ENCODE peak calls at places on chromosome 18, in nine cellular contexts. D is K562, G is H1, E is transverse colon, Y is spleen, T is endothelial cell of umbilical vein, M is sigmoid colon, Z is GM12878, J is upper lobe of left lung. B is an unnamed sample.

GRCh38 chr18:48543228-48543627 is 4.4 kb downstream of the CTIF start:
- DNase-seq in D (peak), G (peak), E (no peak), Y (no peak), T (no peak), M (no peak), Z (no peak), J (no peak), B (no peak)

GRCh38 chr18:7946724-7947377 is 379.7 kb downstream of the PTPRM start:
- DNase-seq in D (no peak), G (no peak), E (peak), Y (no peak), T (peak), M (no peak), Z (no peak), J (no peak), B (peak)

GRCh38 chr18:8252371-8252770 is 356.9 kb upstream of the RAB12 start:
- DNase-seq in D (no peak), G (no peak), E (no peak), Y (no peak), T (no peak), M (no peak), Z (no peak), J (no peak), B (no peak)

GRCh38 chr18:25786778-25787177 is 303.6 kb downstream of the SS18 start:
- DNase-seq in D (no peak), G (no peak), E (no peak), Y (no peak), T (no peak), M (no peak), Z (no peak), J (no peak), B (no peak)

GRCh38 chr18:50056185-50056584 is 138.8 kb downstream of the MYO5B start:
- DNase-seq in D (no peak), G (no peak), E (no peak), Y (no peak), T (no peak), M (no peak), Z (no peak), J (no peak), B (no peak)

GRCh38 chr18:49025767-49026500 is 75.2 kb upstream of the SMAD7 start:
- DNase-seq in D (no peak), G (peak), E (no peak), Y (peak), T (no peak), M (no peak), Z (no peak), J (no peak), B (peak)

GRCh38 chr18:79496978-79497637 is 101.4 kb downstream of the NFATC1 start:
- DNase-seq in D (no peak), G (no peak), E (peak), Y (peak), T (no peak), M (peak), Z (no peak), J (peak), B (no peak)

GRCh38 chr18:49340446-49340845 is 120.0 kb downstream of the DYM start:
- DNase-seq in D (no peak), G (no peak), E (no peak), Y (no peak), T (no peak), M (no peak), Z (no peak), J (no peak), B (no peak)

GRCh38 chr18:2050016-2050415 is 521.3 kb downstream of the METTL4 start:
- DNase-seq in D (no peak), G (no peak), E (no peak), Y (no peak), T (no peak), M (no peak), Z (no peak), J (no peak), B (no peak)

GRCh38 chr18:25875574-25875973 is 214.8 kb downstream of the SS18 start:
- DNase-seq in D (no peak), G (no peak), E (no peak), Y (no peak), T (no peak), M (no peak), Z (no peak), J (no peak), B (no peak)

GRCh38 chr18:76503595-76503994 is 8.6 kb upstream of the ZNF516 start:
- DNase-seq in D (no peak), G (no peak), E (no peak), Y (peak), T (no peak), M (no peak), Z (no peak), J (no peak), B (no peak)

GRCh38 chr18:24846133-24846532 is 385.7 kb downstream of the HRH4 start:
- DNase-seq in D (no peak), G (no peak), E (no peak), Y (no peak), T (no peak), M (no peak), Z (no peak), J (no peak), B (no peak)

GRCh38 chr18:35747894-35748472 is 166.4 kb downstream of the GALNT1 start:
- DNase-seq in D (no peak), G (no peak), E (no peak), Y (no peak), T (no peak), M (no peak), Z (no peak), J (peak), B (no peak)

GRCh38 chr18:37309059-37309458 is 256.5 kb downstream of the CELF4 start:
- DNase-seq in D (no peak), G (no peak), E (no peak), Y (no peak), T (no peak), M (no peak), Z (no peak), J (no peak), B (no peak)

GRCh38 chr18:67302043-67302442 is 214.5 kb downstream of the DSEL start:
- DNase-seq in D (no peak), G (no peak), E (no peak), Y (no peak), T (peak), M (no peak), Z (no peak), J (no peak), B (no peak)

GRCh38 chr18:42108071-42108470 is 153.0 kb downstream of the PIK3C3 start:
- DNase-seq in D (no peak), G (no peak), E (no peak), Y (no peak), T (no peak), M (no peak), Z (no peak), J (no peak), B (no peak)

GRCh38 chr18:71942433-71942832 is 601.7 kb downstream of the CBLN2 start:
- DNase-seq in D (no peak), G (no peak), E (no peak), Y (no peak), T (no peak), M (no peak), Z (no peak), J (no peak), B (no peak)

GRCh38 chr18:79784965-79785770 is 12.6 kb upstream of the KCNG2 start:
- DNase-seq in D (no peak), G (no peak), E (no peak), Y (peak), T (no peak), M (peak), Z (no peak), J (peak), B (no peak)

GRCh38 chr18:64037812-64038414 is 68.0 kb downstream of the SERPINB8 start:
- DNase-seq in D (peak), G (no peak), E (no peak), Y (no peak), T (peak), M (no peak), Z (no peak), J (no peak), B (no peak)

GRCh38 chr18:59787998-59788875 is 91.0 kb upstream of the CCBE1 start:
- DNase-seq in D (no peak), G (no peak), E (no peak), Y (no peak), T (no peak), M (no peak), Z (no peak), J (no peak), B (no peak)

GRCh38 chr18:78241535-78242306 is 737.9 kb upstream of the SALL3 start:
- DNase-seq in D (no peak), G (no peak), E (no peak), Y (no peak), T (no peak), M (no peak), Z (no peak), J (no peak), B (no peak)

GRCh38 chr18:42030586-42031182 is 75.7 kb downstream of the PIK3C3 start:
- DNase-seq in D (peak), G (peak), E (no peak), Y (no peak), T (peak), M (no peak), Z (no peak), J (no peak), B (no peak)

GRCh38 chr18:51478908-51479307 is 281.4 kb upstream of the MEX3C start:
- DNase-seq in D (no peak), G (no peak), E (no peak), Y (no peak), T (no peak), M (no peak), Z (no peak), J (no peak), B (no peak)

GRCh38 chr18:54776282-54776977 is 51.8 kb upstream of the RAB27B start:
- DNase-seq in D (peak), G (no peak), E (no peak), Y (no peak), T (peak), M (no peak), Z (peak), J (no peak), B (no peak)

GRCh38 chr18:44464401-44465185 is 216.1 kb upstream of the SETBP1 start:
- DNase-seq in D (no peak), G (no peak), E (no peak), Y (no peak), T (no peak), M (no peak), Z (no peak), J (no peak), B (no peak)

GRCh38 chr18:61579581-61579980 is 246.4 kb downstream of the CDH20 start:
- DNase-seq in D (no peak), G (no peak), E (no peak), Y (no peak), T (peak), M (no peak), Z (no peak), J (no peak), B (no peak)

GRCh38 chr18:62881509-62882016 is 166.2 kb downstream of the PHLPP1 start:
- DNase-seq in D (no peak), G (no peak), E (no peak), Y (no peak), T (peak), M (no peak), Z (no peak), J (no peak), B (no peak)
- TF ChIP-seq POLR2AphosphoS5 in D (no peak), G (no peak), E (no peak), Y (no peak), T (peak), M (peak), Z (no peak), J (no peak), B (no peak)

DNA sequence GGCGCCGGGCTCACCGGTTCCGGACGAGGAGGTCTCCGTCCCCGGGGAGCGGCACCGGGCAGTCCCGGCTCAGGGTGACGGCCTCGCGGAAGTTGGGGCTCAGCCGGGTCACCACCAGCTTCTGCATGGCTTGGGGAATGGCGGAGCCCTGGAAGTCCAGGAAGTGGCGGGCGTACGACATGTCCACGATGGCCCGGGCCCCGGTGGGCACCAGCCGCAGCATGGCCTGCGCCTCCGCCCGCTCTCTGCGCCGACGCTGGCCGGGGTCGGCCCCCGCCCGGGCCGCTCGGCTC is 157 bp downstream of the PTGR3 start:
- DNase-seq in D (no peak), G (peak), E (no peak), Y (peak), T (peak), M (peak), Z (no peak), J (peak), B (peak)
- TF ChIP-seq POLR2A in D (peak), G (no peak), E (peak), Y (no peak), T (peak), M (no peak), Z (peak), J (peak), B (no peak)

DNA sequence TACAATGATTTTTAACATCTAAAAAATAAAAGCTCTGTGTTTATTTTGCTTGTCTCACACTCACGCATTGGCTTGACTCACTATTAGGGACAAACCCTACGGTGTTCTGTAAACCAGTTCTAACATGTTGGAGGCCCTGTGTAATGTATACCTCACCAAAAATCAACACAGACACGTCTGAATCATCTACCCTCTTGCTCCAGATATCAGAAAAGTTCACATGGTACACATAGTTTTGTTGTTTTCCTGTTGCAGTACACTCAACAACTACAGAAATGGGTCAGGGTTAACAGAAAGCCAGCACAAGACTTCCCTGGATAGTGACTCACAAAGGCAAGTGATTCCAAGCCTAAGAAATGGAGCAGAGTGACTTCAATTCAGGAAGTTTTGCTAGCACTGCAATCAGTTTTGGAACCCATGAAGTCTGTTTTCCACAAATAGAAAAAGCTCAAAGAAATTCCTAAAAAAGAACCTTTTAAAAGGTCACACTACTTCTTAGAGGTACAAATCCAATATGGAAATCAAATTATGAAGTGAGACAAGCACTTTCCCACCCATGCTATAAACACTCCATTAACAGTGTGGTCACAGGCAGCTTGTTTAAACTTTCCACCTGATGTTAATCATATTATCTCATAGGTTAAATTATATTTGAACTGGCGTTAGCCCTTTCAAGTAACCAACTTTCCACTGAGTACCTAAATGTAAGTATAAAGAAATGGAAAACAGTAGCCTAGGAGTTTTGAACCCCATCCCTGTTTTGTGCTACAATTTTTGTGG is 87.5 kb downstream of the GAREM1 start:
- DNase-seq in D (no peak), G (no peak), E (no peak), Y (no peak), T (peak), M (no peak), Z (no peak), J (no peak), B (no peak)
- TF ChIP-seq POLR2AphosphoS5 in D (no peak), G (no peak), E (peak), Y (no peak), T (peak), M (no peak), Z (no peak), J (no peak), B (peak)

DNA sequence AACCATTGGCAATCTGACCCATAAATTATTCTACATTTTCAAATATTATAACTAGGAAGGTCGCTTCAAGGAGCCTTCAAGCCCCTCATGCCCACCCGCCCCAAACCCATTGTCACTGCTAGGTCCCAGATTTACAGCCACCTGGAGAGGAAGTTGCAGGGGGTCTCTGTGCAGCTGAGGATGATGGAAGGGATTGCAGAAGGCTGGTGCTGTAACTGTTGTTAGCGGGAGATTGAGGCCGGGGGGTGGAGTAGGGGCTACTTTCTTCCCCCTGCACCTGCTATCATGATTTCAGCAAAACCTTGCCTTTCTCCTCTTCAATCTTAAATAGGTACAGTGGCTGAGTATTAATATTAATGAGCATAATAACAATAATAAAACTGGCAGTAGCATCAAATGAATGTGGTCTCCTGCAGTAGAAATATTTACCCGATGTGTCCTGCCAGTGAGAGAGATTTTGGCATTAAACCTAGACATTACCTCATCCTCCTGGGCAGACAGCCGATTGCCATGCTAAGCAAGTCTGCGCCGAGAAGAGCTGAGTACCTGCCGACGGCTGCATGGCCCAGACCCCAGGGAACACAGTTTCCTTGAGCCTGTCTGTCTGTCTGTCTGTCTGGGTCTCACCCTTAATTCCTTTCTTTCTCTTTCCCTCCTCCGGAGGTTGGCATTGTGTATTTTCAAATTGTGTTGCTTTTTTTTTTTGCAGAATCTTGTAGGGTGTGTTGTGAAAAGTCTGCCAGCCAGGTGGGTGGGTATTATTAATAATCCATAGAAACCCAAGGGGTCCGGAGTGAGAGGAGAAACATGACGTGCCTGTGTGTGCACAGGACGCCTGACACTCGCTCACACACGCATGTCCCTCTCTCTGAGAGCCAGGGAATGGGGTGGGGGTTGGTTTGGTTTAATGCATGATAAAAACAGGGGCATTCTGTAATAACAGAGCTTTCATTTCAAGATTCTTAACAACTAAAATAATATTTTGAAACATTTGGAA is 225.2 kb downstream of the FAM210A start:
- DNase-seq in D (no peak), G (no peak), E (peak), Y (no peak), T (peak), M (peak), Z (no peak), J (no peak), B (peak)
- TF ChIP-seq POLR2A in D (no peak), G (no peak), E (no peak), Y (no peak), T (no peak), M (no peak), Z (no peak), J (no peak), B (no peak)

GRCh38 chr18:58640891-58641610 is 12.2 kb upstream of the ALPK2 start:
- DNase-seq in D (no peak), G (no peak), E (no peak), Y (no peak), T (no peak), M (no peak), Z (no peak), J (no peak), B (no peak)

GRCh38 chr18:58640428-58640805 is 11.5 kb upstream of the ALPK2 start:
- DNase-seq in D (no peak), G (no peak), E (no peak), Y (no peak), T (no peak), M (no peak), Z (no peak), J (no peak), B (no peak)

GRCh38 chr18:58639237-58639636 is 10.3 kb upstream of the ALPK2 start:
- DNase-seq in D (no peak), G (no peak), E (no peak), Y (no peak), T (no peak), M (no peak), Z (no peak), J (no peak), B (no peak)

GRCh38 chr18:58638446-58638845 is 9.6 kb upstream of the ALPK2 start:
- DNase-seq in D (no peak), G (no peak), E (no peak), Y (no peak), T (no peak), M (no peak), Z (no peak), J (no peak), B (no peak)

GRCh38 chr18:58639751-58640427 is 11.0 kb upstream of the ALPK2 start:
- DNase-seq in D (no peak), G (no peak), E (no peak), Y (no peak), T (no peak), M (no peak), Z (no peak), J (no peak), B (no peak)
- TF ChIP-seq POLR2AphosphoS5 in D (no peak), G (no peak), E (no peak), Y (no peak), T (no peak), M (no peak), Z (no peak), J (no peak), B (no peak)

GRCh38 chr18:3279201-3280185 is 17.6 kb downstream of the MYL12B start:
- DNase-seq in D (no peak), G (no peak), E (no peak), Y (no peak), T (peak), M (no peak), Z (no peak), J (no peak), B (no peak)
- TF ChIP-seq POLR2A in D (no peak), G (no peak), E (no peak), Y (no peak), T (peak), M (no peak), Z (peak), J (no peak), B (no peak)

GRCh38 chr18:58060254-58060653 is 16.2 kb downstream of the NEDD4L start:
- DNase-seq in D (no peak), G (no peak), E (no peak), Y (no peak), T (no peak), M (no peak), Z (no peak), J (no peak), B (no peak)

GRCh38 chr18:58069104-58069503 is 25.1 kb downstream of the NEDD4L start:
- DNase-seq in D (no peak), G (no peak), E (no peak), Y (no peak), T (no peak), M (no peak), Z (no peak), J (no peak), B (no peak)

GRCh38 chr18:58067611-58068010 is 23.6 kb downstream of the NEDD4L start:
- DNase-seq in D (no peak), G (no peak), E (no peak), Y (no peak), T (no peak), M (no peak), Z (no peak), J (no peak), B (no peak)

GRCh38 chr18:58061349-58061748 is 17.3 kb downstream of the NEDD4L start:
- DNase-seq in D (no peak), G (no peak), E (no peak), Y (no peak), T (no peak), M (no peak), Z (no peak), J (no peak), B (no peak)

DNA sequence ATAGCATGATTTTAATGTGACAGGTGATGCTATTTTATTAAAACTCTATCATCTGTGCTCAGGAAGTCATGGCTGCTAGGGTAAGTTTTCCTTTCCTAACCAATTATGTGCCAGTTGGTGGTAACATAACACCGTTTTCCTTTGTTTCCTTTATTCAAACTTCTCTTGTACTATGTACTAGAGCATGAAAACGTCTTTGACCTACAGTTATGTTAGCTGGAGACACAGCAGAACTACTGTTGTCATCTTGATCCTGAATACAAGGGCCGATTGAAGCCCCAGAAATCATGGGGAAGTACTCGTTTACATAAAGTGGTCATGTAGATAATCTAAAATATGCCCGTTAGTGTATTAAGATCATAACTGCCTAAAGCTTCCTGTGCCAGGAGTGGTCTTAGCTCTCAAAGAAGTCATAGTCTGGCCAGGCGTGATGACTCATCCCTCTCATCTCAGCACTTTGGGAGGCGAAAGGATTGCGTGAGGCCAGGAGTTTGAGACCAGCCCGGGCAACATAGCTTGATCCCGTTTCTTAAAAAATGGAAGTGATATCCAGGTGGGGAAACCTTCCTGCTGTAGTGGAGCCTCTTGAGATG is 20.5 kb downstream of the NEDD4L start:
- DNase-seq in D (no peak), G (no peak), E (no peak), Y (no peak), T (no peak), M (no peak), Z (no peak), J (no peak), B (no peak)
- TF ChIP-seq POLR2AphosphoS5 in D (no peak), G (no peak), E (no peak), Y (no peak), T (no peak), M (no peak), Z (no peak), J (no peak), B (no peak)

B was measured in stomach.